ENCODE peak calls at places on chromosomes 12 and 14, in four cellular contexts. F, O, Q and S are unnamed samples.
A peak's percentile ranks its signal among the peaks of the same experiment; 100 is the strongest.

GRCh38 chr12:29741342-29742241 is 42.1 kb downstream of the TMTC1 start:
- DNase-seq in O (no peak), F (no peak), Q (no peak), S (no peak)

GRCh38 chr12:88743946-88744685 is 163.8 kb upstream of the KITLG start:
- DNase-seq in F (no peak), Q (no peak), O (no peak), S (no peak)

GRCh38 chr14:54332490-54332889 is 64.3 kb upstream of the CDKN3 start:
- DNase-seq in O (no peak), Q (no peak), F (no peak), S (no peak)

GRCh38 chr14:36827861-36828260 is 166.2 kb downstream of the PAX9 start:
- DNase-seq in Q (no peak), O (no peak), F (no peak), S (no peak)

GRCh38 chr12:132614029-132614428 is 3.6 kb upstream of the LRCOL1 start:
- DNase-seq in Q (no peak), O (no peak), F (no peak), S (no peak)

GRCh38 chr12:28606967-28607557 is 416.8 kb downstream of the CCDC91 start:
- DNase-seq in Q (no peak), O (no peak), F (no peak), S (no peak)

GRCh38 chr12:92036771-92037453 is 108.7 kb downstream of the BTG1 start:
- DNase-seq in Q (no peak), O (no peak), F (no peak), S (no peak)

GRCh38 chr14:100067971-100068959 is 3.0 kb downstream of the EVL start:
- DNase-seq in Q (no peak), F (no peak), O (peak; percentile 21), S (no peak)

GRCh38 chr12:40837891-40838424 is 145.7 kb downstream of the CNTN1 start:
- DNase-seq in Q (no peak), F (no peak), O (no peak), S (no peak)

GRCh38 chr14:36022765-36023415 is 153.6 kb downstream of the PTCSC3 start:
- DNase-seq in F (no peak), O (no peak), Q (no peak), S (no peak)

GRCh38 chr12:4143909-4144308 is 129.7 kb upstream of the CCND2 start:
- DNase-seq in Q (no peak), O (peak; percentile 37), F (no peak), S (no peak)

GRCh38 chr12:8562310-8562709 is 21.6 kb upstream of the CLEC4E start:
- DNase-seq in O (no peak), Q (no peak), F (no peak), S (no peak)

GRCh38 chr12:121799842-121800693 is 3.7 kb upstream of the SETD1B start:
- DNase-seq in O (peak; percentile 70), Q (no peak), F (peak; percentile 94), S (peak; percentile 73)

GRCh38 chr12:51678086-51678724 is 87.2 kb downstream of the SCN8A start:
- DNase-seq in Q (peak; percentile 43), F (peak; percentile 81), O (peak; percentile 34), S (peak; percentile 42)

GRCh38 chr12:7130791-7131501 is 775 bp downstream of the CLSTN3 start:
- DNase-seq in O (no peak), Q (no peak), F (no peak), S (no peak)

GRCh38 chr14:23575086-23575485 is 3.5 kb downstream of the JPH4 start:
- DNase-seq in Q (no peak), F (no peak), O (no peak), S (no peak)
- TF ChIP-seq REST in Q (no peak), F (no peak), O (no peak), S (no peak)

DNA sequence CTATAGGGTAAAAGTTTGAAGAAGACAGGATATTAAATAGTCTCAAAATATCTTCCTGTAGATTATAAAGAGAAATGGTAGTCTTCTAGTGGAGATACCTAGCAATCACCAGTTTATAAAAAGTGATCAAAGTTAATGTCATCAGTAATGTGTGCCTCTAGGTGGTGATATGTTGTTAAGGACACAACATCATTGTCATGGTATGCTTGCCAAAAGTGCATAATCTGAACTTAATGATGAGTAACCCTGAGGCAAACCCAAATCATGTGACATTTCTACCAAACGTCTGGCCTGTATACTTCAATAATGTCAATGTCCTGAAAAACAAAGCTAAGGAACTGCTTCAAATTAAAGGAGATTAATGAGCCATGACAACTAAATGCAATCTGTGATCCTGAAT is 214.7 kb downstream of the PHLDA1 start:
- DNase-seq in F (peak; percentile 19), Q (no peak), O (peak; percentile 58), S (no peak)
- TF ChIP-seq CTCF in F (peak; percentile 28), Q (no peak), O (no peak), S (no peak)

DNA sequence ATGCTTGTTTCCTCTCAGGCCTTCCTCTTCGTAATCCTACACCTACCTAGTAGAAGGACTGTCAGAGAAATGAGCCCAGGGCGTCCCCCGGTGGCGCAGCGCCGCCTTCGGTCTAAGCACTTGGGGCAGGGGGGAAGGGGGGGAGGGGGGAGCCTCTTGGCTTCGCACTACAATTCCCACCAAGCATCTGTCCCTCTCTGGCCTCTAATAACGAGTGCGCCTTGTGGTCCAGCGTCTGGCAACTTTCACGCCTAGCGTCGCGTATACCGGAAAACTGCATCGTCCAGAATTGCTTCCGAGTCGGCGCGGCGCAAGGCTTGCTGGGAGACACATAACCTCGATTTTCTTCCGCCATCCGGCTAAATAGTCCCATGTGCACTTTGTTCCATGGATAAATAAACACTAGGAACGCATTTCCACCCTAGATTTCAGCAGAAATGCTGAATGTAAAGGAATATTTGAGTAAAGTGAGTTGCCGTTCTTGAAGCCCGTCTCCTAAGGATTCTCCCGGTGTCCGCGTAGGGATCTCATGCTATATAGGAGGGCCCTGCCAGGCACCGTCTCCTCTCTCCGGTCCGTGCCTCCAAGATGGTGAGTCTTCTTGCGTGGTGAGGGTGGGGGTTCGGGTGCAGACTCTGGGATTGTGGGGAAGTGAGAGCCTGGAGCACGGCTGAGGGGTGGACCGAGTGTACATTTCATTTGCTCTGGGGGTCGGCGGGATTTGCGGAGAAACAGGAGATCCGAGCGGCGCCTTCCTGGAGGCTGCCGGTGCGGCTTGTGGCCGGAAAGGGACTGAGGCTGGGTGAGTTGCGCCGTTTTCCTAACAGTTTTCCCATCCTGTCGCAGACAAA is at the start of gene RPS26:
- DNase-seq in Q (peak; percentile 99), O (peak; percentile 100), F (peak; percentile 91), S (peak; percentile 100)
- TF ChIP-seq REST in Q (peak; percentile 17), O (no peak), F (peak; percentile 36), S (peak; percentile 82)

DNA sequence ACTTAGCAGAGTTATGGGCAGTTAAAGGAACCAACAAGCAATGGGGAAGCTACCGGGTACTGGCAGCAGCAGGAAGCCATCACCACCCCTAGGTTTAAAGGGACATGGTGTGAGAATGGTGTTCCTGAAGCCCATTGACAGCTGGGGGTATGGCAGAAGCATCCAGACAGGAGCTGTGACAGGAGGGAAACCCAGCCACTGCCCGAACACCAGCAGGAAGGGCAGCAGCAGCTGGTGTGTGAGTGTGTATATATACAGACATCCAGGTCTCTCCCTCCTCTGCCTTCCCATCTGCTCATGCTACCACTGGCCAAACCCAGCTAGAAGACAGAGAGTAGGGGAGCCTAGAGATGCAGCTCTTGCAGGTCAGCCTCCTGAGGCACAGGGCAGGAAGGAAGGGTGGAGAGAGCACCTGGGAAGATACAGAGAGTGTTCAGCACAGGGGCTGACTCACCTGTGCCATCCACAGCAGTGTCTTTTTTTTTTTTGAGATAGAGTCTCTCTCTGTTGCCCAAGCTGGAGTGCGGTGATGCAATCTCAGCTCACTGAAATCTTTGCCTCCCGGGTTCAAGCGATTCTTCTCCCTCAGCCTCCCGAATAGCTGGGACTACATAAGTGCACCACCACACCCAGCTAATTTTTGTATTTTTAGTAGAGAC is 9.2 kb upstream of the ADCK1 start:
- DNase-seq in F (no peak), O (no peak), Q (no peak), S (peak; percentile 1)
- TF ChIP-seq CTCF in F (no peak), O (no peak), Q (no peak), S (no peak)